ENCODE peak calls at places on chromosomes 12 and 14, in nine cellular contexts. I is chondrocyte, E is endodermal cell, C is nephron progenitor cell, T is cardiac muscle cell, X is IMR-90, N is H1, L is lower leg skin, V is tibial artery. Z is an unnamed sample.
A peak's percentile ranks its signal among the peaks of the same experiment; 100 is the strongest.

GRCh38 chr14:36553650-36554260 is 28.7 kb downstream of the NKX2-8 start:
- DNase-seq in C (peak; percentile 20), N (no peak), X (peak; percentile 51), I (no peak), L (no peak), V (no peak), T (peak; percentile 56), E (peak; percentile 54), Z (no peak)

GRCh38 chr14:24279301-24280186 is 8.1 kb upstream of the RABGGTA start:
- DNase-seq in E (no peak), N (no peak), X (no peak), V (no peak), L (no peak), T (no peak), I (peak; percentile 57), C (no peak), Z (peak; percentile 54)

GRCh38 chr14:69441948-69442347 is 42.6 kb upstream of the PLEKHD1 start:
- DNase-seq in X (no peak), E (no peak), C (no peak), L (no peak), N (no peak), T (no peak), I (no peak), V (no peak), Z (no peak)

GRCh38 chr14:33230016-33230415 is 291.3 kb downstream of the NPAS3 start:
- DNase-seq in I (no peak), X (no peak), N (no peak), T (no peak), C (no peak), V (no peak), L (no peak), E (no peak), Z (no peak)

GRCh38 chr14:96221109-96221650 is 16.5 kb downstream of the BDKRB2 start:
- DNase-seq in N (no peak), X (peak; percentile 53), L (no peak), E (no peak), C (no peak), I (no peak), T (no peak), V (no peak), Z (no peak)

GRCh38 chr14:86838363-86838762 is 1154.6 kb downstream of the GALC start:
- DNase-seq in N (no peak), C (no peak), X (no peak), E (no peak), V (no peak), T (no peak), I (no peak), L (no peak), Z (no peak)

GRCh38 chr12:28035483-28035882 is 63.0 kb upstream of the PTHLH start:
- DNase-seq in L (no peak), N (no peak), V (no peak), X (peak; percentile 87), T (peak; percentile 41), C (no peak), E (no peak), I (no peak), Z (no peak)

GRCh38 chr14:77046706-77047105 is 18.2 kb upstream of the IRF2BPL start:
- DNase-seq in I (no peak), N (no peak), E (no peak), C (no peak), L (no peak), X (no peak), T (no peak), V (no peak), Z (no peak)

GRCh38 chr14:70018246-70018645 is 139.0 kb downstream of the SMOC1 start:
- DNase-seq in I (no peak), V (no peak), X (peak; percentile 41), N (no peak), T (peak; percentile 16), C (no peak), L (no peak), E (no peak), Z (no peak)

GRCh38 chr14:93564918-93565317 is 134.2 kb downstream of the UNC79 start:
- DNase-seq in X (no peak), C (no peak), N (no peak), E (no peak), L (no peak), V (no peak), I (no peak), T (no peak), Z (no peak)

GRCh38 chr12:68403296-68403695 is 71.1 kb upstream of the MDM1 start:
- DNase-seq in T (no peak), N (no peak), X (no peak), L (no peak), I (no peak), V (no peak), C (no peak), E (no peak), Z (no peak)

DNA sequence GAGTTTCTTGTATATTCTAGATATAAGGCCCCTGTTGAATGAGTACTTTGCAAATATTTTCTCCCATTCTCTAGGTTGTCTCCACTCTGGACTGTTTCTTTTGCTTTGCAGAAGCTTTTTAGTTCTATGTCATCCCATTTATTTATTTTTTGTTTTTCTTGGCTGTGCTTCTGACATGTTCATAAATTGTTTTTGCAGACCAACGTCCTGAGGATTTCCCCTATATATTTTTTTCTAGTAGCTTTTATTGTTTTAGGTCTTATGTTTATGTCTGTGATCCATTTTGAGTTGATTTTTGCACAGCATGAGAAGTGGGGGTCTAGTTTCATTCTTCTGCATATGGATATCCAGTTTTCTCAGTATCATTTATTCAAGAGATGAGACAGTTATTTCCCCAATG is 70.4 kb upstream of the BTG1 start:
- DNase-seq in T (no peak), X (no peak), E (no peak), V (no peak), L (no peak), I (no peak), N (no peak), C (no peak), Z (no peak)
- TF ChIP-seq CTCF in T (no peak), X (no peak), E (no peak), V (no peak), L (no peak), I (no peak), N (no peak), C (no peak), Z (no peak)

DNA sequence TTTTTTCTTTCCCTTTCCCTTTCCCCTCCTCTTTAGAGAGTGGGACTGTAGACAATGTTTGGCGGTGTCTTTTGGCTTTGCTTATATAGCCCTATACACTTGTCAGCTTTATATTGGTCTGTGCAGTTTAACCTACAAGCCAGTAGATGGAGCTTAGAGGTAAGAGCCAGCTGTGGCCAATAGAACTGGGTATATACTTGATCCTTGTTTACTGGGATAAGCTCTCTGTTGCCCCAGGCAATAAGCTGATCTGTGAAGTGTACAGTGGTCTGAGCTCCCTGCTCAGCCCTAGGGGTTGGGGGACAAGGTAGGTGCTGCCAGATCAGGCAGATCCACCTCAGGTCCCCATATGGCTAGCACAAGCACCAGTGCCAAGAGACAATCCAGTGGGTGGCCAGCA is 434.1 kb downstream of the NOVA1 start:
- DNase-seq in I (no peak), N (no peak), E (peak; percentile 58), V (no peak), C (no peak), T (peak; percentile 66), L (no peak), X (peak; percentile 20), Z (no peak)
- TF ChIP-seq CTCF in I (peak; percentile 70), N (peak; percentile 49), E (peak; percentile 82), V (no peak), C (peak; percentile 45), T (peak; percentile 66), L (no peak), X (peak; percentile 40), Z (no peak)

DNA sequence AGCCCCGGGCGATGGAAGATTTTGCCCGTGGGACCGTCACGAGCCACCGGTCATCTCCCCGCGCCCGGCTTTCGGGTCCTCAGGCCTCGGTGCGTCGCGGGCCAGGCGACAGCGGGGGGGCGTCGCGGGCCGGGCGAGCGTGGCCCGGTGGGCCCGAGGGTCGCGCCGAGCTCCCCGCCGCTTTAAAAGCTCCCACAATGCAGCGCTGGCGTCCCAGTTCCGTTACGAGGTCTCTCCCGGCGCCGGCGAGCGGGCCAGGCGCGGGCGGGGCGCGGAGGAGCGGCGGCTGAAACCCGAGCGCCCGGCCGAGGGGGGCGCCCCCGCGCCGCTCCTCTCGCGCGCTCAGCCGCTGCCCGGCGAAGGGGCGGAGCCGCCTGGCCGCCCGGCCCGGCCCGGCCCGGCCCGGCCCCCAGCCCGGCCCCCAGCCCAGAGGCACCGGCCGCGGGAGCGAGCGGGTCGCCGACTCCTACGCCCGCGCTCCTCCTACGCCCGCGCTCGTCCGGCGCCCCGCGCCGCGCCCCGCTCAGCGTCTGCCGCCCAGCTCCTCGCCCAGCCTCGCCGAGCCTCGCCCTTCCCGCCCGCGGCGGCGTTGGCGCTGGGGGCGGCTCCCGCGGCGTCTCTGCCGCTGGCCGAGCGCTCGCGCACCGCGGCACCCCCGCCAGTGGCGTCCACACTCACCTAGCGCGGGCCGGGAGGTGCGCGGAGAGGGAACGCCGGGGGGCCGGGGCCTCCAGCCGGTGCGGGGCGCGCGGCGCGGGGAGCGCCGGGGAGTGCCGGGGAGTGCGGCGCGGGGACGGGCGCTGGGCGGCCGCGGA is at the start of gene RASSF8:
- DNase-seq in T (peak; percentile 89), C (peak; percentile 83), N (no peak), E (peak; percentile 92), L (peak; percentile 29), V (peak; percentile 61), X (peak; percentile 72), I (no peak), Z (peak; percentile 48)
- TF ChIP-seq CTCF in T (no peak), C (no peak), N (no peak), E (peak; percentile 36), L (no peak), V (no peak), X (no peak), I (peak; percentile 33), Z (no peak)

GRCh38 chr12:105559292-105559691 is 228.8 kb downstream of the C12orf75 start:
- DNase-seq in L (no peak), X (no peak), T (no peak), C (no peak), E (no peak), N (no peak), V (no peak), I (no peak), Z (no peak)

GRCh38 chr12:105562727-105563072 is 232.2 kb downstream of the C12orf75 start:
- DNase-seq in V (no peak), I (no peak), C (no peak), E (no peak), N (no peak), T (no peak), L (peak; percentile 15), X (no peak), Z (no peak)

GRCh38 chr12:105567061-105567460 is 236.6 kb downstream of the C12orf75 start:
- DNase-seq in L (no peak), T (no peak), X (no peak), I (no peak), N (no peak), V (no peak), E (no peak), C (no peak), Z (no peak)

DNA sequence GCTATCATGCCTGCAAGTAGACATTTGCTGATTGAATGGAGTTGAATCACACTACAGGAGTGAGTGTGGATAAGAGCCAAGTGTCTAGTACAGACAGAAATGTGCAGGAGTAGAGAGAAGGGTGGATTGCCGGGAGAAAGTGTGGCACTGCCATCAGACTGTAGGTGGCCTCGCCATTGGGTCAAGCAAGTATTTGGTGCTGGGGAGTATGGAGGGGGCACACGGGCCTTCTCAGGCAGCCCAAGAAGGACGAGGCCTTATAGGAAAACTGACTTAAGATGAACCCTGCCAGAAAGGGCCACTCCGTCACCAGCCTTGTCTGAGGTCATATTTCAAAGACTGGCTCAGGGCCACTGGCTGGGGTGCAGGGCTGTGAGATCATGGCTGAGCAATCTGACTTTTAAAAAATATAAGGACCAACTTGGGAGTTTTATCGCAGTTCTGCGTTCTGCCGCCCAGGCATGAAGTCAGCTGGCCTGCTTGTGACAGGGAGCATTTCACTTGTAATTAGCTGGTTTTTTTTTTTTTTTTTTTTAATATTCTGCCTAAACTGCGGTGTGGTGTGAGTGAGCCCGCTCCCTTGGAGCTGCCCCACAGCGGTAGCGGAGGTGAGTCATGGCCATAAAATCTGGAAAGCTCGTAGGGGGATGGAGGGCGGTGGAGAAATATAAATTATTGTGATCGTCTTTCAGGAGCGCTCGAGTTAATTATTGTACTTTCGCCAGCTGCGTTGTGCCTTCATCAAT is 231.7 kb downstream of the C12orf75 start:
- DNase-seq in V (peak; percentile 32), I (no peak), L (peak; percentile 16), T (peak; percentile 85), N (no peak), C (peak; percentile 39), E (peak; percentile 84), X (peak; percentile 90), Z (no peak)
- TF ChIP-seq CTCF in V (no peak), I (peak; percentile 70), L (no peak), T (no peak), N (no peak), C (no peak), E (peak; percentile 42), X (no peak), Z (no peak)

Z was measured in activated B cell treated with CpG ODN at 0.5 μM for 24 hours.